ENCODE peak calls at places on chromosomes 1 and 21, in five cellular contexts. One of them, this sample, is unnamed.

GRCh38 chr21:16407403-16408279 is 677.9 kb downstream of the USP25 start:
- DNase-seq in GM12878: no peak
- DNase-seq in K562: no peak
- DNase-seq in HCT116: no peak
- DNase-seq in HepG2: no peak
- DNase-seq in this sample: no peak

GRCh38 chr1:224617410-224618361 is 1.6 kb downstream of the CNIH3 start:
- DNase-seq in HCT116: no peak
- DNase-seq in K562: no peak
- DNase-seq in HepG2: no peak
- DNase-seq in GM12878: no peak
- DNase-seq in this sample: peak; percentile 50

GRCh38 chr1:81760487-81761097 is 40.1 kb upstream of the ADGRL2 start:
- DNase-seq in GM12878: no peak
- DNase-seq in HepG2: no peak
- DNase-seq in HCT116: no peak
- DNase-seq in K562: no peak
- DNase-seq in this sample: peak; percentile 33

GRCh38 chr1:12552951-12553921 is 64.8 kb downstream of the DHRS3 start:
- DNase-seq in GM12878: no peak
- DNase-seq in HCT116: no peak
- DNase-seq in HepG2: peak; percentile 36
- DNase-seq in K562: no peak
- DNase-seq in this sample: peak; percentile 27

GRCh38 chr1:230827081-230827681 is 41.1 kb downstream of the C1orf198 start:
- DNase-seq in HepG2: peak; percentile 5
- DNase-seq in GM12878: no peak
- DNase-seq in HCT116: no peak
- DNase-seq in K562: no peak
- DNase-seq in this sample: no peak

GRCh38 chr1:168179411-168180147 is 817 bp downstream of the TIPRL start:
- DNase-seq in HCT116: no peak
- DNase-seq in GM12878: no peak
- DNase-seq in HepG2: no peak
- DNase-seq in K562: peak; percentile 41
- DNase-seq in this sample: peak; percentile 11

GRCh38 chr1:63857478-63857877 is 83.7 kb downstream of the ROR1 start:
- DNase-seq in HCT116: no peak
- DNase-seq in GM12878: no peak
- DNase-seq in K562: no peak
- DNase-seq in HepG2: no peak
- DNase-seq in this sample: no peak

GRCh38 chr1:39196244-39197215 is 8.0 kb upstream of the MACF1 start:
- DNase-seq in K562: peak; percentile 84
- DNase-seq in GM12878: no peak
- DNase-seq in HCT116: no peak
- DNase-seq in HepG2: no peak
- DNase-seq in this sample: no peak

GRCh38 chr1:179229214-179230140 is at the start of gene ABL2:
- DNase-seq in GM12878: no peak
- DNase-seq in HepG2: peak; percentile 18
- DNase-seq in K562: peak; percentile 71
- DNase-seq in HCT116: peak; percentile 31
- DNase-seq in this sample: peak; percentile 83

GRCh38 chr21:34242973-34243372 is 120.8 kb upstream of the KCNE2 start:
- DNase-seq in GM12878: no peak
- DNase-seq in K562: no peak
- DNase-seq in HCT116: no peak
- DNase-seq in HepG2: no peak
- DNase-seq in this sample: no peak

DNA sequence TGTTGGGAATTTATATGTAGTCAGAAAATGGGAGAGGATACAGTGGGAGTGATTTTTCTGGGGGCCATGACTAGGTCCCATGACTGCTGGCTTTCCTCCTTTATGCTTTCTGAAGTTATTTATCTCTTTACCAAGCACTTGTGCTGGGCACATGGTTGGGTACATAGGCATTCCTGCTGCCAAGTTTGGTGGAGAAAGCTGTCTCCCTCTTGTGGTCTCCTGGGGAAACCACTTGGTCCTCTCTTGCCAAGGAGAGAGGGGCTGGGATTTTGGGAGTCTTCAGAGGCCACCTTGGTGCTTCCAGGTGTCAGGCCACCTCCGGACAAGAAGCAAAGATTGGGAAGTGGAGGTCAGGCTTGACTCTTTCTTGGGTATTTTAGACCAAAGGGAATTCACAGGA is 120.2 kb upstream of the KCNE2 start:
- DNase-seq in HepG2: peak; percentile 5
- DNase-seq in K562: peak; percentile 36
- DNase-seq in HCT116: peak; percentile 19
- DNase-seq in GM12878: no peak
- DNase-seq in this sample: peak; percentile 72
- TF ChIP-seq CTCF in HepG2: peak; percentile 59
- TF ChIP-seq CTCF in K562: peak; percentile 58
- TF ChIP-seq CTCF in HCT116: peak; percentile 70
- TF ChIP-seq CTCF in GM12878: peak; percentile 49
- TF ChIP-seq CTCF in this sample: peak; percentile 90

GRCh38 chr1:11450310-11450709 is 28.6 kb upstream of the DISP3 start:
- DNase-seq in HepG2: no peak
- DNase-seq in HCT116: no peak
- DNase-seq in K562: no peak
- DNase-seq in GM12878: no peak
- DNase-seq in this sample: no peak

GRCh38 chr1:11455925-11456580 is 22.9 kb upstream of the DISP3 start:
- DNase-seq in HCT116: no peak
- DNase-seq in HepG2: no peak
- DNase-seq in GM12878: no peak
- DNase-seq in K562: no peak
- DNase-seq in this sample: no peak

GRCh38 chr1:11456970-11457369 is 22.0 kb upstream of the DISP3 start:
- DNase-seq in HepG2: no peak
- DNase-seq in HCT116: no peak
- DNase-seq in K562: no peak
- DNase-seq in GM12878: no peak
- DNase-seq in this sample: no peak

GRCh38 chr1:11458811-11459275 is 20.1 kb upstream of the DISP3 start:
- DNase-seq in K562: no peak
- DNase-seq in GM12878: no peak
- DNase-seq in HCT116: no peak
- DNase-seq in HepG2: no peak
- DNase-seq in this sample: no peak

GRCh38 chr1:11453742-11454442 is 25.1 kb upstream of the DISP3 start:
- DNase-seq in HepG2: no peak
- DNase-seq in HCT116: no peak
- DNase-seq in K562: no peak
- DNase-seq in GM12878: no peak
- DNase-seq in this sample: no peak
- TF ChIP-seq EZH2 in HepG2: no peak
- TF ChIP-seq EZH2 in HCT116: no peak
- TF ChIP-seq EZH2 in K562: no peak
- TF ChIP-seq EZH2 in GM12878: no peak
- TF ChIP-seq EZH2 in this sample: no peak

GRCh38 chr1:181126871-181127587 is 38.5 kb downstream of the IER5 start:
- DNase-seq in K562: peak; percentile 66
- DNase-seq in HepG2: peak; percentile 36
- DNase-seq in GM12878: no peak
- DNase-seq in HCT116: no peak
- DNase-seq in this sample: no peak
- TF ChIP-seq REST in K562: no peak
- TF ChIP-seq REST in HepG2: no peak
- TF ChIP-seq REST in GM12878: no peak
- TF ChIP-seq REST in HCT116: no peak
- TF ChIP-seq REST in this sample: no peak

GRCh38 chr1:244010191-244010590 is 40.9 kb upstream of the ZBTB18 start:
- DNase-seq in GM12878: no peak
- DNase-seq in HepG2: no peak
- DNase-seq in HCT116: no peak
- DNase-seq in K562: peak; percentile 5
- DNase-seq in this sample: peak; percentile 61
- TF ChIP-seq CTCF in GM12878: no peak
- TF ChIP-seq CTCF in HepG2: no peak
- TF ChIP-seq CTCF in HCT116: no peak
- TF ChIP-seq CTCF in K562: no peak
- TF ChIP-seq CTCF in this sample: peak; percentile 45

GRCh38 chr1:95992013-95992412 is 729.6 kb upstream of the PTBP2 start:
- DNase-seq in HCT116: no peak
- DNase-seq in K562: no peak
- DNase-seq in HepG2: no peak
- DNase-seq in GM12878: no peak
- DNase-seq in this sample: no peak
- TF ChIP-seq EZH2 in HCT116: no peak
- TF ChIP-seq EZH2 in K562: no peak
- TF ChIP-seq EZH2 in HepG2: no peak
- TF ChIP-seq EZH2 in GM12878: no peak
- TF ChIP-seq EZH2 in this sample: no peak

GRCh38 chr1:214899908-214900470 is 182.5 kb upstream of the KCNK2 start:
- DNase-seq in HepG2: no peak
- DNase-seq in HCT116: no peak
- DNase-seq in K562: no peak
- DNase-seq in GM12878: no peak
- DNase-seq in this sample: peak; percentile 28
- TF ChIP-seq REST in HepG2: no peak
- TF ChIP-seq REST in HCT116: no peak
- TF ChIP-seq REST in K562: no peak
- TF ChIP-seq REST in GM12878: no peak
- TF ChIP-seq REST in this sample: no peak

This sample was measured in GM23338.